ENCODE peak calls at places on chromosomes 4 and X, in seven cellular contexts. R is CD8-positive, alpha-beta memory T cell; Q is GM12878; K is adrenal gland; U is right lobe of liver; G is tibial nerve; B is left ventricle myocardium inferior. M is an unnamed sample.

GRCh38 chr4:165294907-165295306 is 32.6 kb upstream of the MSMO1 start:
- DNase-seq in R (no peak), Q (peak; percentile 25), K (no peak), U (no peak), G (no peak), B (no peak), M (peak; percentile 7)

GRCh38 chrX:137423241-137423640 is 142.7 kb upstream of the ZIC3 start:
- DNase-seq in R (no peak), Q (no peak), K (no peak), U (no peak), G (no peak), B (no peak), M (no peak)

GRCh38 chr4:182062936-182063335 is 180.3 kb upstream of the TENM3 start:
- DNase-seq in R (no peak), Q (no peak), K (no peak), U (no peak), G (no peak), B (no peak), M (no peak)

GRCh38 chr4:8768357-8768999 is 103.2 kb downstream of the HMX1 start:
- DNase-seq in R (no peak), Q (no peak), K (no peak), U (peak; percentile 16), G (no peak), B (peak; percentile 7), M (no peak)

GRCh38 chrX:115173181-115173580 is 16.0 kb upstream of the RBMXL3 start:
- DNase-seq in R (no peak), Q (no peak), K (no peak), U (no peak), G (no peak), B (no peak), M (no peak)

GRCh38 chrX:41259516-41259915 is 74.4 kb upstream of the DDX3X start:
- DNase-seq in R (no peak), Q (no peak), K (no peak), U (no peak), G (no peak), B (no peak), M (no peak)

GRCh38 chr4:40150932-40151331 is 45.9 kb upstream of the RHOH start:
- DNase-seq in R (no peak), Q (no peak), K (no peak), U (no peak), G (no peak), B (no peak), M (no peak)

GRCh38 chrX:25144043-25144940 is 128.5 kb upstream of the ARX start:
- DNase-seq in R (peak; percentile 12), Q (no peak), K (peak; percentile 62), U (no peak), G (peak; percentile 49), B (peak; percentile 40), M (peak; percentile 34)

GRCh38 chr4:181807771-181808170 is 435.4 kb upstream of the TENM3 start:
- DNase-seq in R (no peak), Q (no peak), K (no peak), U (no peak), G (no peak), B (no peak), M (no peak)

GRCh38 chr4:148044889-148045352 is 313.0 kb downstream of the ARHGAP10 start:
- DNase-seq in R (no peak), Q (peak; percentile 43), K (no peak), U (no peak), G (no peak), B (no peak), M (no peak)

GRCh38 chrX:71578253-71579135 is at the start of gene GCNA:
- DNase-seq in R (no peak), Q (no peak), K (no peak), U (no peak), G (no peak), B (no peak), M (peak; percentile 8)

GRCh38 chrX:87338510-87338909 is 179.1 kb upstream of the KLHL4 start:
- DNase-seq in R (no peak), Q (no peak), K (no peak), U (no peak), G (no peak), B (no peak), M (no peak)

GRCh38 chrX:125544856-125545255 is 225.2 kb downstream of the TEX13C start:
- DNase-seq in R (no peak), Q (no peak), K (no peak), U (no peak), G (no peak), B (no peak), M (no peak)

GRCh38 chr4:176153124-176153523 is 42.3 kb downstream of the SPATA4 start:
- DNase-seq in R (no peak), Q (no peak), K (no peak), U (no peak), G (no peak), B (no peak), M (no peak)

GRCh38 chrX:133660356-133660755 is 245.1 kb upstream of the GPC4 start:
- DNase-seq in R (no peak), Q (no peak), K (peak; percentile 35), U (no peak), G (no peak), B (no peak), M (no peak)
- H3K4me1 ChIP-seq in R (no peaks in the 10 kb centered on the region), Q (no peaks in the 10 kb centered on the region), K (no peaks in the 10 kb centered on the region), U (no peaks in the 10 kb centered on the region), G (peaks cover 9% of the 10 kb centered on the region), B (no peaks in the 10 kb centered on the region), M (no peaks in the 10 kb centered on the region)

GRCh38 chr4:3495341-3495975 is 32.4 kb downstream of the DOK7 start:
- DNase-seq in R (no peak), Q (no peak), K (no peak), U (no peak), G (no peak), B (no peak), M (no peak)
- H3K4me1 ChIP-seq in R (no peaks in the 10 kb centered on the region), Q (no peaks in the 10 kb centered on the region), K (no peaks in the 10 kb centered on the region), U (no peaks in the 10 kb centered on the region), G (no peaks in the 10 kb centered on the region), B (peaks cover 57% of the 10 kb centered on the region), M (no peaks in the 10 kb centered on the region)

DNA sequence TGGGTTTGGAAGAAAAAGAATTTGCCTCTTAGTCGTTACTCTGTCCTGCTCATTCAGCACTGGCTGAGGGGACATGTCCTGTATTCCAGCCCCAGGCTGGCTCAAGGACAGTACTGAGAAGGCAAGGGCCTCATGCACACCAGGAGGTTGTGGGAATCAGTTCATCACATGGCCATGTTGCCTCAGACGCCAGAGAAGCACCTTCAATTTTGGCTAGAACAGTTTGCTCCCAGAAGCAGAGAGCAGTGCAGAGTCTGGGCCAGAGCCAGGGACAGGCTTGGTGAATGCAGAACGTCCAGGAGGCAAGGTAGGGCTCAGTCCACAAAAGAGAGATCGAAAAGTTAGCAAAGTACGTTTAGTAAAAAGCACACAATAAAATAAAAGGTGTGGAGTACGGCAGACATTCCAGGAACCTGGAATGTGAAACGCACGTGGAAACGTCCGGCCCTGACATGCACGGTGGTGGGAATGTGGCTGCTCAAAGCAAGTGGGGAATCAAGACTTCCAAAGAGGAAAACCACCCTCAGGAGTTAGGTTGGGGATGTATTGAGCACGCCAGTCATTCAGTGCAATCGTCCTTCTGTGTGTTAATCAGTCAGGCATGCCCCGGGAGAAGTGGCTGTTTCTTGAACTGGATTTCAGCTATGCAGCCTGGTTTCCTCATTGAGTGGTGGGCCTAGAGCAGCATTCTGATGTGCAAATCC is 1.2 kb upstream of the SLC2A9 start:
- DNase-seq in R (no peak), Q (no peak), K (no peak), U (no peak), G (no peak), B (peak; percentile 61), M (no peak)
- H3K4me1 ChIP-seq in R (peaks cover 15% of the 10 kb centered on the region), Q (peaks cover 12% of the 10 kb centered on the region), K (peaks cover 12% of the 10 kb centered on the region), U (peaks cover 18% of the 10 kb centered on the region), G (peaks cover 11% of the 10 kb centered on the region), B (peaks cover 72% of the 10 kb centered on the region), M (no peaks in the 10 kb centered on the region)

GRCh38 chr4:159162576-159162975 is 59.7 kb downstream of the RAPGEF2 start:
- DNase-seq in R (no peak), Q (no peak), K (no peak), U (no peak), G (no peak), B (no peak), M (no peak)

GRCh38 chr4:159158989-159159388 is 56.1 kb downstream of the RAPGEF2 start:
- DNase-seq in R (no peak), Q (no peak), K (no peak), U (no peak), G (no peak), B (no peak), M (no peak)

GRCh38 chr4:159159611-159160010 is 56.7 kb downstream of the RAPGEF2 start:
- DNase-seq in R (no peak), Q (no peak), K (no peak), U (no peak), G (no peak), B (no peak), M (no peak)

GRCh38 chr4:159158083-159158617 is 55.3 kb downstream of the RAPGEF2 start:
- DNase-seq in R (no peak), Q (no peak), K (no peak), U (no peak), G (no peak), B (no peak), M (no peak)

GRCh38 chr4:159160242-159160641 is 57.4 kb downstream of the RAPGEF2 start:
- DNase-seq in R (no peak), Q (no peak), K (no peak), U (no peak), G (no peak), B (no peak), M (no peak)
- H3K4me1 ChIP-seq in R (no peaks in the 10 kb centered on the region), Q (no peaks in the 10 kb centered on the region), K (no peaks in the 10 kb centered on the region), U (peaks cover 6% of the 10 kb centered on the region), G (no peaks in the 10 kb centered on the region), B (peaks cover 88% of the 10 kb centered on the region), M (no peaks in the 10 kb centered on the region)

GRCh38 chrX:9533611-9534010 is 68.8 kb downstream of the TBL1X start:
- DNase-seq in R (no peak), Q (no peak), K (no peak), U (no peak), G (no peak), B (no peak), M (no peak)

GRCh38 chrX:9532349-9532748 is 67.5 kb downstream of the TBL1X start:
- DNase-seq in R (no peak), Q (no peak), K (no peak), U (no peak), G (no peak), B (peak; percentile 45), M (no peak)

GRCh38 chrX:9537781-9538180 is 72.9 kb downstream of the TBL1X start:
- DNase-seq in R (no peak), Q (no peak), K (no peak), U (no peak), G (no peak), B (no peak), M (no peak)

GRCh38 chrX:9535101-9535500 is 70.2 kb downstream of the TBL1X start:
- DNase-seq in R (no peak), Q (no peak), K (no peak), U (no peak), G (no peak), B (no peak), M (peak; percentile 9)

DNA sequence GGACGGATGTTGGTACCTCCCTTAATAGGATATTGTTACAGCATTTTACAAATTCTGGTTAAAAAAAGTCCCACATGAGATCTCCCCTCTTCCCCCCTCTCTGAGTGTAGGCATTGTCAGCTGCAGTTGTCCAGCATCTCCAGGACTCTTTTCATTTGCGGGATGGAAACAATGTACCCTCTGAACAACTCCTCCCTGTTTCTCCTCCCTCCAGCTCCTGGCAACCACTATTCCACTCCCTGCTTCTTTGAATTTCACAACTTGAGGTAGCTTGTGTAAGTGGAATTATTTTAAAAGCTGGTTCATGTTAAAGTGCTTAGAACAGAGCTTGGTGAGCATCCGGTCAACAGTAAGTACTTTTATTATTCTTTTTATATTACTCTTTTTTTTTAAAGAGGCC is 69.8 kb downstream of the TBL1X start:
- DNase-seq in R (no peak), Q (no peak), K (no peak), U (no peak), G (no peak), B (no peak), M (no peak)
- H3K4me1 ChIP-seq in R (peaks cover 9% of the 10 kb centered on the region), Q (no peaks in the 10 kb centered on the region), K (no peaks in the 10 kb centered on the region), U (peaks cover 7% of the 10 kb centered on the region), G (no peaks in the 10 kb centered on the region), B (peaks cover 24% of the 10 kb centered on the region), M (peaks cover 10% of the 10 kb centered on the region)

M was measured in DND-41.